ENCODE peak calls at places on chromosomes 5 and 9, in ten cellular contexts. T is thoracic aorta; W is heart right ventricle; L is pancreas; S is activated CD8-positive, alpha-beta T cell treated with anti-CD3 and anti-CD28 coated beads for 36 hours; H is activated T-cell treated with anti-CD3 and anti-CD28 coated beads, Interleukin-2, amount 50 U/mL, for 72 hours; Q is effector memory CD8-positive, alpha-beta T cell; F is stimulated activated naive CD8-positive, alpha-beta T cell treated with anti-CD3 and anti-CD28 coated beads, Interleukin-15, Interleukin-2, amounts not matched to agents 100 U/mL and 50 U/mL, for 24 hours; N is HCT116; X is left lung. I is an unnamed sample.

GRCh38 chr9:95182854-95183563 is 134.5 kb downstream of the FANCC start:
- ATAC-seq in T (no peak), W (peak), L (peak), S (no peak), H (no peak), Q (no peak), F (no peak), N (no peak), X (no peak), I (no peak)

GRCh38 chr5:150356575-150357284 is 767 bp upstream of the TCOF1 start:
- ATAC-seq in T (no peak), W (no peak), L (no peak), S (no peak), H (no peak), Q (no peak), F (no peak), N (no peak), X (no peak), I (no peak)

GRCh38 chr9:25481377-25481776 is 196.9 kb downstream of the TUSC1 start:
- ATAC-seq in T (no peak), W (no peak), L (no peak), S (no peak), H (no peak), Q (no peak), F (no peak), N (no peak), X (no peak), I (no peak)

GRCh38 chr5:2178528-2178927 is 295.8 kb upstream of the IRX4 start:
- ATAC-seq in T (no peak), W (no peak), L (no peak), S (no peak), H (no peak), Q (no peak), F (no peak), N (no peak), X (no peak), I (peak)

GRCh38 chr9:101582593-101582992 is 12.2 kb downstream of the PPP3R2 start:
- ATAC-seq in T (no peak), W (no peak), L (no peak), S (no peak), H (no peak), Q (no peak), F (no peak), N (no peak), X (no peak), I (no peak)

GRCh38 chr5:177185993-177186392 is 52.4 kb downstream of the NSD1 start:
- ATAC-seq in T (no peak), W (no peak), L (no peak), S (no peak), H (no peak), Q (no peak), F (no peak), N (no peak), X (no peak), I (no peak)

GRCh38 chr9:23492126-23493002 is 333.7 kb downstream of the ELAVL2 start:
- ATAC-seq in T (no peak), W (peak), L (peak), S (no peak), H (no peak), Q (no peak), F (no peak), N (no peak), X (peak), I (no peak)

GRCh38 chr5:109788596-109788995 is 98.9 kb downstream of the MAN2A1 start:
- ATAC-seq in T (no peak), W (no peak), L (no peak), S (peak), H (peak), Q (no peak), F (peak), N (no peak), X (no peak), I (no peak)

GRCh38 chr9:14296462-14296861 is 17.5 kb downstream of the NFIB start:
- ATAC-seq in T (no peak), W (peak), L (peak), S (no peak), H (no peak), Q (no peak), F (no peak), N (no peak), X (no peak), I (no peak)

GRCh38 chr9:135103001-135103446 is 15.6 kb downstream of the OLFM1 start:
- ATAC-seq in T (no peak), W (peak), L (no peak), S (no peak), H (no peak), Q (no peak), F (no peak), N (no peak), X (no peak), I (no peak)

GRCh38 chr5:57028166-57028565 is 76.2 kb upstream of the MIER3 start:
- ATAC-seq in T (no peak), W (no peak), L (no peak), S (no peak), H (no peak), Q (no peak), F (no peak), N (no peak), X (no peak), I (no peak)

GRCh38 chr5:160694896-160695295 is 157.1 kb downstream of the ATP10B start:
- ATAC-seq in T (no peak), W (no peak), L (no peak), S (no peak), H (no peak), Q (no peak), F (no peak), N (no peak), X (no peak), I (no peak)

GRCh38 chr5:69075522-69076169 is 18.2 kb upstream of the SLC30A5 start:
- ATAC-seq in T (no peak), W (no peak), L (no peak), S (no peak), H (no peak), Q (no peak), F (no peak), N (no peak), X (no peak), I (peak)

GRCh38 chr9:971901-972511 is 4.4 kb upstream of the DMRT3 start:
- ATAC-seq in T (no peak), W (peak), L (peak), S (no peak), H (peak), Q (no peak), F (no peak), N (no peak), X (peak), I (no peak)

GRCh38 chr5:90326995-90327394 is 82.6 kb downstream of the CETN3 start:
- ATAC-seq in T (no peak), W (no peak), L (no peak), S (no peak), H (no peak), Q (no peak), F (no peak), N (no peak), X (no peak), I (no peak)

GRCh38 chr5:146794326-146795029 is 84.1 kb downstream of the PPP2R2B start:
- ATAC-seq in T (peak), W (no peak), L (no peak), S (peak), H (peak), Q (peak), F (no peak), N (no peak), X (no peak), I (no peak)

GRCh38 chr9:92726971-92727715 is 37.5 kb downstream of the BICD2 start:
- ATAC-seq in T (no peak), W (peak), L (no peak), S (no peak), H (no peak), Q (no peak), F (no peak), N (no peak), X (no peak), I (no peak)

GRCh38 chr9:19271081-19271480 is 40.6 kb downstream of the DENND4C start:
- ATAC-seq in T (no peak), W (no peak), L (no peak), S (no peak), H (no peak), Q (no peak), F (no peak), N (no peak), X (peak), I (no peak)

GRCh38 chr9:131706608-131706970 is 33.3 kb downstream of the RAPGEF1 start:
- ATAC-seq in T (no peak), W (no peak), L (peak), S (no peak), H (no peak), Q (no peak), F (no peak), N (no peak), X (no peak), I (no peak)

GRCh38 chr5:90866333-90866732 is 307.7 kb downstream of the ADGRV1 start:
- ATAC-seq in T (no peak), W (peak), L (peak), S (peak), H (peak), Q (peak), F (peak), N (peak), X (peak), I (no peak)

GRCh38 chr5:131595088-131596033 is 39.7 kb downstream of the RAPGEF6 start:
- ATAC-seq in T (no peak), W (no peak), L (no peak), S (peak), H (peak), Q (peak), F (peak), N (no peak), X (no peak), I (no peak)

GRCh38 chr5:134784946-134785620 is 26.5 kb downstream of the DDX46 start:
- ATAC-seq in T (no peak), W (no peak), L (no peak), S (no peak), H (no peak), Q (no peak), F (no peak), N (no peak), X (no peak), I (no peak)

GRCh38 chr5:143699121-143699520 is 112.8 kb upstream of the HMHB1 start:
- ATAC-seq in T (no peak), W (no peak), L (no peak), S (peak), H (peak), Q (no peak), F (peak), N (no peak), X (no peak), I (no peak)

GRCh38 chr5:152107225-152107624 is 182.6 kb upstream of the GLRA1 start:
- ATAC-seq in T (no peak), W (no peak), L (no peak), S (no peak), H (no peak), Q (no peak), F (no peak), N (no peak), X (no peak), I (no peak)

GRCh38 chr5:52892242-52892878 is 96.8 kb upstream of the ITGA2 start:
- ATAC-seq in T (no peak), W (no peak), L (peak), S (no peak), H (no peak), Q (no peak), F (no peak), N (no peak), X (no peak), I (no peak)

GRCh38 chr5:55324815-55325418 is 17.1 kb downstream of the MTREX start:
- ATAC-seq in T (peak), W (no peak), L (peak), S (peak), H (peak), Q (peak), F (peak), N (peak), X (peak), I (no peak)

GRCh38 chr9:546797-547223 is 294.7 kb upstream of the DMRT1 start:
- ATAC-seq in T (no peak), W (peak), L (peak), S (no peak), H (no peak), Q (no peak), F (no peak), N (peak), X (peak), I (no peak)

GRCh38 chr5:109063223-109063622 is 315.5 kb downstream of the FER start:
- ATAC-seq in T (no peak), W (no peak), L (no peak), S (no peak), H (no peak), Q (no peak), F (no peak), N (no peak), X (no peak), I (no peak)

GRCh38 chr5:29005386-29005785 is 1967.0 kb upstream of the CDH9 start:
- ATAC-seq in T (no peak), W (no peak), L (no peak), S (no peak), H (no peak), Q (no peak), F (no peak), N (no peak), X (no peak), I (no peak)

I was measured in stimulated activated memory B cell treated with anti-CD40 and anti-IgM and Interleukin-4, amounts not matched to agents 10 μg/mL and 1 μg/mL and 100 μg/mL, for 72 hours.